ENCODE peak calls at places on chromosome 9, in six cellular contexts. T is prostate gland, O is Panc1, L is cardiac muscle cell, Y is body of pancreas, R is WERI-Rb-1. P is an unnamed sample.

GRCh38 chr9:91930475-91930874 is 19.6 kb downstream of the ROR2 start:
- DNase-seq in T (no peak), O (no peak), L (peak), Y (no peak), R (no peak), P (no peak)

GRCh38 chr9:93669116-93669957 is 93.0 kb downstream of the PHF2 start:
- DNase-seq in T (no peak), O (no peak), L (no peak), Y (peak), R (peak), P (no peak)

GRCh38 chr9:113957778-113958430 is 81.8 kb downstream of the ZNF618 start:
- DNase-seq in T (no peak), O (no peak), L (no peak), Y (peak), R (no peak), P (no peak)

GRCh38 chr9:37692622-37693221 is 42.0 kb downstream of the FRMPD1 start:
- DNase-seq in T (no peak), O (no peak), L (no peak), Y (peak), R (peak), P (no peak)

GRCh38 chr9:88589656-88590055 is 54.7 kb downstream of the NXNL2 start:
- DNase-seq in T (no peak), O (no peak), L (no peak), Y (no peak), R (no peak), P (no peak)

GRCh38 chr9:130183133-130183762 is 11.0 kb downstream of the NCS1 start:
- DNase-seq in T (no peak), O (no peak), L (peak), Y (peak), R (peak), P (peak)

GRCh38 chr9:69393425-69393824 is 68.4 kb downstream of the ENTREP1 start:
- DNase-seq in T (no peak), O (no peak), L (no peak), Y (no peak), R (no peak), P (no peak)

GRCh38 chr9:38130724-38131123 is 61.7 kb upstream of the SHB start:
- DNase-seq in T (no peak), O (no peak), L (no peak), Y (peak), R (peak), P (no peak)

GRCh38 chr9:119289740-119290139 is 79.5 kb downstream of the BRINP1 start:
- DNase-seq in T (peak), O (peak), L (peak), Y (peak), R (peak), P (no peak)

GRCh38 chr9:130426883-130427282 is 17.9 kb upstream of the ASS1 start:
- DNase-seq in T (peak), O (no peak), L (no peak), Y (no peak), R (no peak), P (peak)

GRCh38 chr9:130240410-130241197 is 25.0 kb upstream of the HMCN2 start:
- DNase-seq in T (peak), O (no peak), L (peak), Y (peak), R (peak), P (peak)

DNA sequence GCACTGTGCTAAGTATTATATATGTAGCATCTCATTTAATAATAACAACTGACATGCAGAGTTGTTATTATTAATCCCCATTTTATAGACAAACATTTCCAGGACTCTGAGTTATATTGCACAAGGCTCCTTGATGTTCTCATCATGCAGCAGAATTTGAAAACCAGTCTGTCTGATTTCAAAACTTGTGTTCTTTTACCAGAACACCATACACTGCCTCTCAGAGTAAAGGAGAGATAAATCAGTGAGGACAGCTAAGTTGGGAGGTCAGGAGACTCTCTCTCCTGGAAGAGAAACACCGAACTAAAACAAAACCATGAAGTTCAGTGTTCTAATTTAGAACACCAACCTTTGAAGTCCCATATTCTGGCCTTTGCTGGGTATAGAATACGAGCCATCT is 92.7 kb upstream of the TNC start:
- DNase-seq in T (no peak), O (no peak), L (no peak), Y (no peak), R (no peak), P (no peak)
- H3K27ac ChIP-seq in T (no peak), O (no peak), L (no peak), Y (no peak), R (no peak), P (no peak)

DNA sequence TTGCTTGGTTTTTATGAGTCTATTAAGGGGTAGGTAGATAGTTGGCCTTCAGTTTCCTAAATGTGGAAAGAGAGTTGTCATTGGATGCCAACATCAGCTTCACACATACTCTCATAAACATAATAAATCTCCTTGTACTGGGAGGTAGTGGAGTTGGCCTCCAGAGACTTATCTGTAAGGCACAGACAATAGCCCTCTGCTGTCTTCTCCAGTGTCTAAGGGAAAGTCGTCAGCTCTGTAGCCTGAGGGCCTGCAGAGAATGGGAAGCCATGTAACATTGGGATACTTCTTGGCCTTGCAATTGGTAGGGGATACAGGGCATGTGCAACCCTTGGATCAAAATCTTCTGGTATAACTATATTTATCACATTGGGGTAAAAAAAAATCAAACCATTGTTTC is 331.9 kb upstream of the KLF9 start:
- DNase-seq in T (no peak), O (no peak), L (no peak), Y (no peak), R (no peak), P (no peak)
- H3K27ac ChIP-seq in T (no peak), O (no peak), L (no peak), Y (no peak), R (no peak), P (no peak)

GRCh38 chr9:98101868-98102273 is 17.2 kb downstream of the TRIM14 start:
- DNase-seq in T (no peak), O (no peak), L (no peak), Y (no peak), R (no peak), P (no peak)

GRCh38 chr9:98107926-98108325 is 11.1 kb downstream of the TRIM14 start:
- DNase-seq in T (no peak), O (no peak), L (no peak), Y (no peak), R (no peak), P (no peak)

GRCh38 chr9:98101416-98101815 is 17.6 kb downstream of the TRIM14 start:
- DNase-seq in T (no peak), O (no peak), L (no peak), Y (no peak), R (no peak), P (no peak)

GRCh38 chr9:98105006-98105405 is 14.0 kb downstream of the TRIM14 start:
- DNase-seq in T (no peak), O (no peak), L (no peak), Y (no peak), R (no peak), P (no peak)

GRCh38 chr9:98104445-98104881 is 14.6 kb downstream of the TRIM14 start:
- DNase-seq in T (no peak), O (no peak), L (no peak), Y (no peak), R (no peak), P (no peak)
- H3K27ac ChIP-seq in T (peak), O (no peak), L (no peak), Y (no peak), R (no peak), P (no peak)

DNA sequence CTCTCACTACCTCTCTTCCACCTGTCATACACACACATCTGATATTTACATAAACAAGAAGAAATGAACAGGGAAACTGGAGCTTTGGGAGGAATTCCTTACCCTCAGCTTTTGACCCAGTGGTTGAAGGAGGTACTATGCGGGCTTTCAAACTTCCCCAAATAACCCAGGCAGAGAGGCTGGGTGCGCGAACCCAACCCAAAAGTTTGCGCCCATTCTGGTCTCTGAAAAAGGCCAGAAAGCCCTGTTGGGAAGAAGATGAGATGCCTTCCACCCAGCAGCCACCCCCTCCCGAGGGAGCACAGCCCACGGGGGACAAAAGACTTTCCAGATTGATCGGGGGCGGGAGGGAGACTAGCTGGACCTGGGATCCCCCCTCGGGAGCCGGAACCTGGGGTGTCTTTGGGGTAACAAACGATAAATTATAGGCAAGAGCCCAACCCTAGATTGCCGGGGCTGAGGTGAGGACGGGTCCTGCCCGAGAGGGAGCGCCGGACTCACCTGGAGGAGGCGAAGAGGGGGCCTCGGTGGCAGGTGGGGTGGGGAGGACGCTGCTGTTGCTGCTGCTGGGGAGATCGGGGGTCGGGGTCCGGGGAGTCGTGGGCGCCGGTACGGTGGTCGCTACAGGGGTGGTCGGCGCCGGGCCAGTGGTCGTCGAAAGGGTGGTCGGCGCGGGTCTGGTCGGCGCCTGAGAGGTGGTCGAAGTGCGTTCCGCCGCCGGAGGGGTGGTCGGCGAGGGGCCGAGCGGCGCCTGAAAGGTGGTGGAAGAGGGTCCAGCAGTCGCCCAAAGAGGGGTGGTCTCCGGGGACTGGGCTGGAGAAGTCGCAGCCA is 798 bp downstream of the MEGF9 start:
- DNase-seq in T (no peak), O (no peak), L (no peak), Y (peak), R (peak), P (peak)
- H3K27ac ChIP-seq in T (peak), O (peak), L (no peak), Y (peak), R (no peak), P (no peak)

GRCh38 chr9:95025213-95026170 is 292.0 kb downstream of the FANCC start:
- DNase-seq in T (no peak), O (no peak), L (peak), Y (peak), R (peak), P (peak)
- H3K27ac ChIP-seq in T (peak), O (peak), L (no peak), Y (peak), R (peak), P (peak)

GRCh38 chr9:109910616-109911568 is 130.9 kb downstream of the PALM2AKAP2 start:
- DNase-seq in T (no peak), O (no peak), L (peak), Y (no peak), R (no peak), P (peak)
- H3K27ac ChIP-seq in T (no peak), O (no peak), L (peak), Y (no peak), R (no peak), P (peak)

GRCh38 chr9:112917027-112917986 is 26.6 kb upstream of the SLC46A2 start:
- DNase-seq in T (no peak), O (no peak), L (no peak), Y (no peak), R (no peak), P (no peak)

GRCh38 chr9:112917987-112918362 is 27.3 kb upstream of the SLC46A2 start:
- DNase-seq in T (no peak), O (no peak), L (no peak), Y (no peak), R (no peak), P (no peak)

GRCh38 chr9:112925058-112925641 is 34.5 kb upstream of the SLC46A2 start:
- DNase-seq in T (no peak), O (no peak), L (peak), Y (peak), R (peak), P (no peak)

GRCh38 chr9:112921549-112921948 is 30.9 kb upstream of the SLC46A2 start:
- DNase-seq in T (no peak), O (no peak), L (peak), Y (no peak), R (peak), P (no peak)
- H3K27ac ChIP-seq in T (no peak), O (no peak), L (no peak), Y (no peak), R (no peak), P (no peak)

DNA sequence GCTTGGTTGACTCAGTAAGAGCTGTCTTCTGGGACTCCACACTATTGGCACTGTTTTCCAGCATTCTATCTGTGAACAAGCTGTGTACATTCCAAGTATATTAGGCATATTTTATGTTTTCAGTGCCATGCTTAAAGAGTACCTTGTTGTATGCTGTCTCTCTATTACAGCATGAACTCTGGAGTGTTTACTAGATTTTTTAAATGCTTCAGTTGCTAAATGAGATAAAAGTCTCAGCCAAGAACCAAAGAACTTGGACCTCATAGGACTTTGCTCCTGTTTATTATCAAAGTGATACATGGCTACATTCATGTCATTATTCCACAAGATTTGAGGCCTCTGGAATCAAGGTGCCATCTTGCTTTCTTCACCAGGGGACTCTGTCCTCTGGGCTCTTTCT is 167.2 kb downstream of the C9orf152 start:
- DNase-seq in T (no peak), O (no peak), L (no peak), Y (no peak), R (no peak), P (no peak)
- H3K27ac ChIP-seq in T (no peak), O (no peak), L (no peak), Y (no peak), R (no peak), P (peak)